ENCODE peak calls at places on chromosomes 7 and 10, in six cellular contexts. A is aorta, O is GM04503, J is H1, Y is HuH-7, F is NCI-H1092 treated with DMSO at 0.1 percent for 48 hours. S is an unnamed sample.

GRCh38 chr7:31488562-31489203 is 25.2 kb upstream of the ITPRID1 start:
- DNase-seq in A (peak; percentile 58), O (no peak), F (no peak), Y (peak; percentile 56), J (peak; percentile 90), S (no peak)

GRCh38 chr7:107355616-107356015 is 114.2 kb upstream of the GPR22 start:
- DNase-seq in J (no peak), F (no peak), Y (no peak), O (no peak), A (no peak), S (no peak)

GRCh38 chr7:44748948-44749731 is 493 bp downstream of the ZMIZ2 start:
- DNase-seq in Y (no peak), O (no peak), A (no peak), J (no peak), F (peak; percentile 19), S (peak; percentile 88)

GRCh38 chr10:97849491-97850402 is at the start of gene GOLGA7B:
- DNase-seq in Y (peak; percentile 85), A (no peak), O (no peak), F (peak; percentile 5), J (peak; percentile 86), S (peak; percentile 35)

GRCh38 chr7:24378871-24379608 is 95.0 kb downstream of the NPY start:
- DNase-seq in F (no peak), O (no peak), A (no peak), J (no peak), Y (no peak), S (no peak)

GRCh38 chr10:70966848-70967553 is 78.6 kb upstream of the PCBD1 start:
- DNase-seq in F (no peak), J (no peak), Y (no peak), A (no peak), O (no peak), S (no peak)

GRCh38 chr7:45176886-45177731 is 19.5 kb downstream of the RAMP3 start:
- DNase-seq in F (no peak), Y (no peak), O (no peak), J (no peak), A (peak; percentile 26), S (no peak)

GRCh38 chr7:121178869-121179497 is 149.8 kb upstream of the WNT16 start:
- DNase-seq in F (no peak), A (no peak), Y (no peak), O (no peak), J (no peak), S (no peak)

GRCh38 chr10:80273523-80274170 is 15.8 kb downstream of the MAT1A start:
- DNase-seq in O (no peak), Y (no peak), F (no peak), A (no peak), J (no peak), S (no peak)

GRCh38 chr7:22156205-22156604 is 200.7 kb downstream of the RAPGEF5 start:
- DNase-seq in A (no peak), O (peak; percentile 25), Y (no peak), J (no peak), F (no peak), S (no peak)

GRCh38 chr10:15168296-15168780 is at the start of gene NMT2:
- DNase-seq in O (no peak), A (peak; percentile 92), F (peak; percentile 83), J (peak; percentile 85), Y (peak; percentile 88), S (peak; percentile 74)

GRCh38 chr7:101060992-101061391 is 24.3 kb upstream of the TRIM56 start:
- DNase-seq in Y (no peak), F (no peak), A (no peak), J (no peak), O (no peak), S (no peak)

GRCh38 chr10:114250716-114251115 is 11.7 kb downstream of the VWA2 start:
- DNase-seq in A (no peak), Y (no peak), J (no peak), F (no peak), O (no peak), S (no peak)

GRCh38 chr10:114239994-114240345 is 916 bp downstream of the VWA2 start:
- DNase-seq in O (no peak), A (no peak), F (no peak), J (peak; percentile 70), Y (no peak), S (no peak)

GRCh38 chr10:48594371-48594770 is 10.5 kb downstream of the ARHGAP22 start:
- DNase-seq in O (no peak), A (no peak), Y (no peak), F (peak; percentile 61), J (no peak), S (no peak)

GRCh38 chr10:80471715-80472233 is 17.7 kb downstream of the TSPAN14 start:
- DNase-seq in Y (no peak), O (no peak), F (no peak), A (no peak), J (no peak), S (no peak)

GRCh38 chr7:2110586-2111396 is 122.0 kb downstream of the MAD1L1 start:
- DNase-seq in Y (peak; percentile 72), O (no peak), A (no peak), J (no peak), F (no peak), S (no peak)

GRCh38 chr10:123221418-123221817 is 67.2 kb downstream of the BUB3 start:
- DNase-seq in O (no peak), F (no peak), A (no peak), Y (no peak), J (no peak), S (no peak)

GRCh38 chr10:48251525-48252353 is 22.8 kb downstream of the FRMPD2 start:
- DNase-seq in Y (no peak), J (peak; percentile 54), A (no peak), O (no peak), F (peak; percentile 77), S (peak; percentile 59)

GRCh38 chr10:59181668-59182067 is 5.2 kb downstream of the PHYHIPL start:
- DNase-seq in F (peak; percentile 27), J (no peak), Y (peak; percentile 40), A (no peak), O (peak; percentile 16), S (peak; percentile 56)

GRCh38 chr10:14648042-14648765 is 126.5 kb downstream of the FAM107B start:
- DNase-seq in J (no peak), O (peak; percentile 42), A (peak; percentile 83), F (peak; percentile 96), Y (no peak), S (peak; percentile 79)

GRCh38 chr7:24836084-24836483 is 78.8 kb upstream of the GSDME start:
- DNase-seq in O (no peak), Y (no peak), F (no peak), A (no peak), J (no peak), S (no peak)

S was measured in NCI-H2081.